ENCODE peak calls at places on chromosomes 7 and 10, in four cellular contexts. One of them, this sample, is unnamed.

GRCh38 chr10:132710746-132711617 is 75.0 kb downstream of the NKX6-2 start:
- DNase-seq in fibroblast of mammary gland: no peak
- DNase-seq in body of pancreas: no peak
- DNase-seq in mammary epithelial cell: no peak
- DNase-seq in this sample: no peak

GRCh38 chr7:84200859-84201258 is 6.3 kb upstream of the SEMA3A start:
- DNase-seq in fibroblast of mammary gland: peak
- DNase-seq in body of pancreas: no peak
- DNase-seq in mammary epithelial cell: peak
- DNase-seq in this sample: no peak

GRCh38 chr10:77949167-77949566 is 22.6 kb upstream of the DLG5 start:
- DNase-seq in fibroblast of mammary gland: peak
- DNase-seq in body of pancreas: no peak
- DNase-seq in mammary epithelial cell: peak
- DNase-seq in this sample: peak

GRCh38 chr10:32190890-32191491 is 134.8 kb upstream of the KIF5B start:
- DNase-seq in fibroblast of mammary gland: peak
- DNase-seq in body of pancreas: no peak
- DNase-seq in mammary epithelial cell: peak
- DNase-seq in this sample: peak

GRCh38 chr10:109259293-109259692 is 664.0 kb downstream of the XPNPEP1 start:
- DNase-seq in fibroblast of mammary gland: peak
- DNase-seq in body of pancreas: no peak
- DNase-seq in mammary epithelial cell: peak
- DNase-seq in this sample: peak

GRCh38 chr10:88687853-88688467 is 18.1 kb upstream of the LIPK start:
- DNase-seq in fibroblast of mammary gland: peak
- DNase-seq in body of pancreas: no peak
- DNase-seq in mammary epithelial cell: no peak
- DNase-seq in this sample: peak

GRCh38 chr7:151113344-151114150 is 27.3 kb downstream of the AGAP3 start:
- DNase-seq in fibroblast of mammary gland: peak
- DNase-seq in body of pancreas: peak
- DNase-seq in mammary epithelial cell: peak
- DNase-seq in this sample: peak

GRCh38 chr10:83332695-83333094 is 806.6 kb upstream of the GHITM start:
- DNase-seq in fibroblast of mammary gland: no peak
- DNase-seq in body of pancreas: no peak
- DNase-seq in mammary epithelial cell: peak
- DNase-seq in this sample: no peak

GRCh38 chr7:27590421-27590820 is 72.3 kb downstream of the HIBADH start:
- DNase-seq in fibroblast of mammary gland: no peak
- DNase-seq in body of pancreas: no peak
- DNase-seq in mammary epithelial cell: no peak
- DNase-seq in this sample: no peak

GRCh38 chr7:2796358-2797352 is 47.5 kb downstream of the GNA12 start:
- DNase-seq in fibroblast of mammary gland: peak
- DNase-seq in body of pancreas: peak
- DNase-seq in mammary epithelial cell: no peak
- DNase-seq in this sample: peak

GRCh38 chr7:32681174-32681518 is 185.9 kb downstream of the AVL9 start:
- DNase-seq in fibroblast of mammary gland: no peak
- DNase-seq in body of pancreas: no peak
- DNase-seq in mammary epithelial cell: no peak
- DNase-seq in this sample: no peak

GRCh38 chr7:107133396-107133795 is 35.4 kb upstream of the HBP1 start:
- DNase-seq in fibroblast of mammary gland: no peak
- DNase-seq in body of pancreas: no peak
- DNase-seq in mammary epithelial cell: no peak
- DNase-seq in this sample: no peak

DNA sequence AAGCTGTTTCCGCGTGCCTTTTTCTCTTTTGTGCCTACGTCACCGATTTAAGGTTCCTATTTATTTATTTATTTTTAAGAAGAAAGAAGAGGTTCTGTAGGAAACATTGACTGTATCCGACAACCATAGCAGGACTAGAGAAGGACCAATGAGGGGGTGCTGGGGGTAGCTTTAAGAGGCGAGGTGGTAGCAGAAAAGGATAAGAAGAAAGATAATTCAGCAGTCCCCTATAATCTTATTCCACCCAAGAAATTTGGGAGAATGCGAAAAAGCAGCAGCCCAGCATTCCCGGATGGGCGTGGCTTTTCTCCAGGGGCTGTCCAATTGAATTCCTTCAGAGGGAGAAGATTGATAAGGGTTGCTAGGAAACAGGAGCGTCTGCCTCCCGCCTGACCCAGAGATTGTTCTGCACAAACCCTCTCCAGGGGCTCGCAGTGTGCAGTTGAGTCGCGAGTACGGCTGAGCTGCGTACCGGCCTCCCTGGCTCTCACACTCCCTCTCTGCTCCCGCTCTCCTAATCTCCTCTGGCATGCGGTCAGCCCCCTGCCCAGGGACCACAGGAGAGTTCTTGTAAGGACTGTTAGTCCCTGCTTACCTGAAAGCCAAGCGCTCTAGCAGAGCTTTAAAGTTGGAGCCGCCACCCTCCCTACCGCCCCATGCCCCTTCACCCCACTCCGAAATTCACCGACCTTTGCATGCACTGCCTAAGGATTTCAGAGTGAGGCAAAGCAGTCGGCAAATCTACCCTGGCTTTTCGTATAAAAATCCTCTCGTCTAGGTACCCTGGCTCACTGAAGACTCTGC is at the start of gene GRM3:
- DNase-seq in fibroblast of mammary gland: no peak
- DNase-seq in body of pancreas: peak
- DNase-seq in mammary epithelial cell: no peak
- DNase-seq in this sample: no peak
- H3K4me3 ChIP-seq in fibroblast of mammary gland: no peak
- H3K4me3 ChIP-seq in body of pancreas: no peak
- H3K4me3 ChIP-seq in mammary epithelial cell: no peak
- H3K4me3 ChIP-seq in this sample: no peak

GRCh38 chr7:51452694-51453093 is 136.1 kb upstream of the COBL start:
- DNase-seq in fibroblast of mammary gland: no peak
- DNase-seq in body of pancreas: no peak
- DNase-seq in mammary epithelial cell: no peak
- DNase-seq in this sample: no peak

GRCh38 chr7:51450541-51450940 is 133.9 kb upstream of the COBL start:
- DNase-seq in fibroblast of mammary gland: no peak
- DNase-seq in body of pancreas: no peak
- DNase-seq in mammary epithelial cell: no peak
- DNase-seq in this sample: no peak

GRCh38 chr7:51455513-51455912 is 138.9 kb upstream of the COBL start:
- DNase-seq in fibroblast of mammary gland: no peak
- DNase-seq in body of pancreas: no peak
- DNase-seq in mammary epithelial cell: no peak
- DNase-seq in this sample: no peak

GRCh38 chr7:51455086-51455485 is 138.5 kb upstream of the COBL start:
- DNase-seq in fibroblast of mammary gland: no peak
- DNase-seq in body of pancreas: no peak
- DNase-seq in mammary epithelial cell: no peak
- DNase-seq in this sample: no peak

GRCh38 chr7:51451751-51452465 is 135.3 kb upstream of the COBL start:
- DNase-seq in fibroblast of mammary gland: no peak
- DNase-seq in body of pancreas: no peak
- DNase-seq in mammary epithelial cell: no peak
- DNase-seq in this sample: no peak
- TF ChIP-seq CTCF in fibroblast of mammary gland: no peak
- TF ChIP-seq CTCF in body of pancreas: no peak
- TF ChIP-seq CTCF in mammary epithelial cell: no peak
- TF ChIP-seq CTCF in this sample: no peak

GRCh38 chr10:97771055-97771811 is 566 bp downstream of the SFRP5 start:
- DNase-seq in fibroblast of mammary gland: peak
- DNase-seq in body of pancreas: no peak
- DNase-seq in mammary epithelial cell: peak
- DNase-seq in this sample: peak

GRCh38 chr10:97770265-97770664 is 1.5 kb downstream of the SFRP5 start:
- DNase-seq in fibroblast of mammary gland: no peak
- DNase-seq in body of pancreas: no peak
- DNase-seq in mammary epithelial cell: no peak
- DNase-seq in this sample: no peak

GRCh38 chr10:97774811-97775294 is 3.1 kb upstream of the SFRP5 start:
- DNase-seq in fibroblast of mammary gland: no peak
- DNase-seq in body of pancreas: peak
- DNase-seq in mammary epithelial cell: peak
- DNase-seq in this sample: no peak

GRCh38 chr10:97773096-97773495 is 1.3 kb upstream of the SFRP5 start:
- DNase-seq in fibroblast of mammary gland: no peak
- DNase-seq in body of pancreas: no peak
- DNase-seq in mammary epithelial cell: no peak
- DNase-seq in this sample: no peak

GRCh38 chr10:97771913-97772823 is at the start of gene SFRP5:
- DNase-seq in fibroblast of mammary gland: no peak
- DNase-seq in body of pancreas: peak
- DNase-seq in mammary epithelial cell: no peak
- DNase-seq in this sample: no peak
- H3K4me3 ChIP-seq in fibroblast of mammary gland: no peak
- H3K4me3 ChIP-seq in body of pancreas: no peak
- H3K4me3 ChIP-seq in mammary epithelial cell: peak
- H3K4me3 ChIP-seq in this sample: no peak

GRCh38 chr7:4080954-4081353 is 601.1 kb upstream of the FOXK1 start:
- DNase-seq in fibroblast of mammary gland: no peak
- DNase-seq in body of pancreas: no peak
- DNase-seq in mammary epithelial cell: no peak
- DNase-seq in this sample: no peak
- TF ChIP-seq CTCF in fibroblast of mammary gland: no peak
- TF ChIP-seq CTCF in body of pancreas: no peak
- TF ChIP-seq CTCF in mammary epithelial cell: no peak
- TF ChIP-seq CTCF in this sample: no peak

GRCh38 chr10:4772202-4772570 is 53.8 kb upstream of the AKR1E2 start:
- DNase-seq in fibroblast of mammary gland: no peak
- DNase-seq in body of pancreas: no peak
- DNase-seq in mammary epithelial cell: peak
- DNase-seq in this sample: no peak

GRCh38 chr10:4767033-4767814 is 58.8 kb upstream of the AKR1E2 start:
- DNase-seq in fibroblast of mammary gland: peak
- DNase-seq in body of pancreas: peak
- DNase-seq in mammary epithelial cell: peak
- DNase-seq in this sample: peak

GRCh38 chr10:4771554-4772201 is 54.3 kb upstream of the AKR1E2 start:
- DNase-seq in fibroblast of mammary gland: peak
- DNase-seq in body of pancreas: no peak
- DNase-seq in mammary epithelial cell: peak
- DNase-seq in this sample: peak

GRCh38 chr10:4766449-4766848 is 59.6 kb upstream of the AKR1E2 start:
- DNase-seq in fibroblast of mammary gland: peak
- DNase-seq in body of pancreas: no peak
- DNase-seq in mammary epithelial cell: peak
- DNase-seq in this sample: peak

GRCh38 chr10:4770766-4771553 is 55.0 kb upstream of the AKR1E2 start:
- DNase-seq in fibroblast of mammary gland: peak
- DNase-seq in body of pancreas: no peak
- DNase-seq in mammary epithelial cell: peak
- DNase-seq in this sample: peak
- H3K4me3 ChIP-seq in fibroblast of mammary gland: no peak
- H3K4me3 ChIP-seq in body of pancreas: no peak
- H3K4me3 ChIP-seq in mammary epithelial cell: no peak
- H3K4me3 ChIP-seq in this sample: peak

DNA sequence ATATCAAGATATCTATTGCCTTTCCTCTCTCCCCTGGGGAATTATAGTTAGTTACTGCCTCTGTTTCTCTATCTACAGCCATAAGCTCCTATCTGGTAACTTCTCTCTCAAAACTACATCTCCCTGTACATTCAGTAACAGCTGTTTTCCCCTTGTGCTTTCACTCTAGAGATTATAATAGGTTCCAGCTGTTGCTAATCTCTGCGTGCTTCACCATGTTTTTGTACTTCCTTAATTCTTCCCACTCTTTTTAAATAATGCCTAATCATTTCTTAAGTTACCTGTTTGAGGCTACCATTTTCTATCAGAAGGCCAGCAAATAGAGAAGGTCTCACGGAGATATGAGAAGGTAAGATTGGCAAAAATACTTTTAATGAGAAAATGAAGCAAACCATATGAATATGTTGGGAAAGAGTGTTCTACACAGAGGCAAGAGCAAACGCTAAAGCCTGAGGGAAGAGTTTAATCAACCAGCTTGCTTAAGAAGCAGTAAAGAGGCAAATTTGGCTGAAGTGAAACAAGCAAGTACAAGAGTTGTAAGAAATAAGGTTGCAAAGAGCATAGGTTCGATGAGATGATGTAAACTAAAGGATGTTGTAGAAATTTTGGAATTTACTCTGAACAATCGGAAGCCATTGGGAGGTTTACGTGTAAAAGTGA is 101.9 kb upstream of the HGF start:
- DNase-seq in fibroblast of mammary gland: peak
- DNase-seq in body of pancreas: no peak
- DNase-seq in mammary epithelial cell: no peak
- DNase-seq in this sample: peak
- TF ChIP-seq CTCF in fibroblast of mammary gland: no peak
- TF ChIP-seq CTCF in body of pancreas: no peak
- TF ChIP-seq CTCF in mammary epithelial cell: no peak
- TF ChIP-seq CTCF in this sample: no peak

GRCh38 chr10:95909591-95909990 is 1.8 kb downstream of the CC2D2B start:
- DNase-seq in fibroblast of mammary gland: no peak
- DNase-seq in body of pancreas: no peak
- DNase-seq in mammary epithelial cell: no peak
- DNase-seq in this sample: peak
- H3K4me3 ChIP-seq in fibroblast of mammary gland: no peak
- H3K4me3 ChIP-seq in body of pancreas: no peak
- H3K4me3 ChIP-seq in mammary epithelial cell: no peak
- H3K4me3 ChIP-seq in this sample: no peak

This sample was measured in AG10803.